ENCODE peak calls at places on chromosomes 11 and 22, in nine cellular contexts. O, U, M, H, L, Q, E, F and Y are unnamed samples.

GRCh38 chr11:129739339-129739738 is 76.3 kb upstream of the TMEM45B start:
- DNase-seq in O (no peak), U (no peak), M (no peak), H (no peak), L (no peak), Q (no peak), E (no peak), F (no peak), Y (no peak)

GRCh38 chr11:4576880-4577279 is 4.7 kb upstream of the OR52I2 start:
- DNase-seq in O (no peak), U (no peak), M (no peak), H (no peak), L (no peak), Q (no peak), E (no peak), F (no peak), Y (no peak)

GRCh38 chr11:47233989-47234668 is 14.5 kb downstream of the ACP2 start:
- DNase-seq in O (no peak), U (peak; percentile 21), M (no peak), H (no peak), L (no peak), Q (peak; percentile 68), E (peak; percentile 59), F (no peak), Y (no peak)

GRCh38 chr11:10908215-10908990 is 50.5 kb upstream of the ZBED5 start:
- DNase-seq in O (peak; percentile 84), U (no peak), M (peak; percentile 86), H (no peak), L (no peak), Q (peak; percentile 74), E (no peak), F (no peak), Y (no peak)

GRCh38 chr11:82899191-82899820 is 924 bp downstream of the PRCP start:
- DNase-seq in O (no peak), U (peak; percentile 47), M (no peak), H (no peak), L (no peak), Q (no peak), E (no peak), F (no peak), Y (no peak)

GRCh38 chr11:2302280-2302843 is 549 bp downstream of the TSPAN32 start:
- DNase-seq in O (no peak), U (peak; percentile 76), M (no peak), H (peak; percentile 28), L (peak; percentile 85), Q (no peak), E (no peak), F (no peak), Y (no peak)

GRCh38 chr11:64400096-64400495 is 41.1 kb downstream of the RPS6KA4 start:
- DNase-seq in O (no peak), U (peak; percentile 38), M (no peak), H (no peak), L (no peak), Q (no peak), E (no peak), F (no peak), Y (no peak)

GRCh38 chr11:66008468-66009101 is 3.2 kb upstream of the CST6 start:
- DNase-seq in O (no peak), U (no peak), M (no peak), H (no peak), L (no peak), Q (no peak), E (no peak), F (no peak), Y (no peak)

GRCh38 chr11:77183421-77183984 is 55.5 kb downstream of the MYO7A start:
- DNase-seq in O (no peak), U (no peak), M (no peak), H (no peak), L (no peak), Q (no peak), E (no peak), F (no peak), Y (no peak)

GRCh38 chr11:72741849-72742521 is 10.2 kb downstream of the ARAP1 start:
- DNase-seq in O (no peak), U (peak; percentile 62), M (no peak), H (no peak), L (peak; percentile 76), Q (no peak), E (no peak), F (no peak), Y (no peak)

GRCh38 chr11:69310351-69310750 is 16.4 kb downstream of the MYEOV start:
- DNase-seq in O (no peak), U (no peak), M (no peak), H (no peak), L (no peak), Q (no peak), E (no peak), F (no peak), Y (no peak)

GRCh38 chr11:76637491-76638266 is 32.9 kb downstream of the LRRC32 start:
- DNase-seq in O (no peak), U (peak; percentile 70), M (no peak), H (no peak), L (peak; percentile 95), Q (no peak), E (no peak), F (no peak), Y (no peak)

GRCh38 chr22:37623075-37624016 is 14.7 kb downstream of the GGA1 start:
- DNase-seq in O (no peak), U (peak; percentile 63), M (no peak), H (peak; percentile 66), L (peak; percentile 93), Q (peak; percentile 83), E (peak; percentile 86), F (peak; percentile 78), Y (no peak)

GRCh38 chr22:27218012-27218483 is 560.7 kb downstream of the MIAT start:
- DNase-seq in O (no peak), U (no peak), M (no peak), H (no peak), L (no peak), Q (no peak), E (no peak), F (no peak), Y (no peak)

GRCh38 chr11:27362032-27362431 is 983 bp downstream of the CCDC34 start:
- DNase-seq in O (no peak), U (no peak), M (no peak), H (no peak), L (no peak), Q (no peak), E (no peak), F (no peak), Y (no peak)
- H3K4me3 ChIP-seq in O (no peak overlapping the region), U (peak overlapping the region; percentile 79), M (no peak overlapping the region), H (no peak overlapping the region), L (peak overlapping the region; percentile 77), Q (peak overlapping the region; percentile 83), E (peak overlapping the region; percentile 62), F (peak overlapping the region; percentile 43), Y (peak overlapping the region; percentile 91)

GRCh38 chr22:43829448-43829821 is 17.3 kb upstream of the EFCAB6 start:
- DNase-seq in O (no peak), U (no peak), M (no peak), H (no peak), L (no peak), Q (no peak), E (no peak), F (no peak), Y (no peak)
- H3K4me3 ChIP-seq in O (no peak overlapping the region), U (no peak overlapping the region), M (no peak overlapping the region), H (no peak overlapping the region), L (no peak overlapping the region), Q (no peak overlapping the region), E (no peak overlapping the region), F (no peak overlapping the region), Y (no peak overlapping the region)

GRCh38 chr22:29801153-29801552 is 34.0 kb downstream of the UQCR10 start:
- DNase-seq in O (no peak), U (no peak), M (no peak), H (peak; percentile 44), L (no peak), Q (peak; percentile 36), E (peak; percentile 38), F (peak; percentile 56), Y (no peak)

GRCh38 chr22:29798318-29798717 is 31.1 kb downstream of the UQCR10 start:
- DNase-seq in O (no peak), U (peak; percentile 46), M (no peak), H (no peak), L (no peak), Q (no peak), E (no peak), F (no peak), Y (no peak)

GRCh38 chr22:29797351-29797750 is 30.2 kb downstream of the UQCR10 start:
- DNase-seq in O (no peak), U (peak; percentile 35), M (no peak), H (no peak), L (no peak), Q (no peak), E (no peak), F (no peak), Y (no peak)

GRCh38 chr22:29799217-29799680 is 32.1 kb downstream of the UQCR10 start:
- DNase-seq in O (peak; percentile 57), U (peak; percentile 94), M (peak; percentile 86), H (peak; percentile 95), L (peak; percentile 90), Q (no peak), E (no peak), F (no peak), Y (no peak)

DNA sequence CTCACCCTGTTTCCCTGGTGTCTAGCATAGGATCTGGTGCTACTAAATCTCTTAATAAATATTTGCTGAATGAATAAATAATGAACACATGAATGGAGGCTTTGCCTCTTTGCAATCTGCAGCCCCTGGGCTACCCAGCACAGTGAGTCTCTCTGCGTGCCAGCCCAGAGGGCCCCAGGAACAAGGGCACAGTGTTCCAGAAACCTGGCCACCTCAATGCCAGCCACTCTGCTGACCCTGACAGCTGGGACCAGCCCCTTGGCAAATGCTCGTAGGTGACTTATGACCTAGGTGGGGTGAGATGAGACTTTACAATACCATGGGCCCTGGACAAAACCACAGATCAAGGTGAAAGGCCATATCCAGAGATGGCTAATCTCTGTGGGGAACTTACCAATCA is 31.6 kb downstream of the UQCR10 start:
- DNase-seq in O (no peak), U (no peak), M (no peak), H (no peak), L (no peak), Q (no peak), E (no peak), F (no peak), Y (no peak)
- H3K4me3 ChIP-seq in O (no peak overlapping the region), U (no peak overlapping the region), M (no peak overlapping the region), H (no peak overlapping the region), L (no peak overlapping the region), Q (no peak overlapping the region), E (no peak overlapping the region), F (no peak overlapping the region), Y (no peak overlapping the region)

DNA sequence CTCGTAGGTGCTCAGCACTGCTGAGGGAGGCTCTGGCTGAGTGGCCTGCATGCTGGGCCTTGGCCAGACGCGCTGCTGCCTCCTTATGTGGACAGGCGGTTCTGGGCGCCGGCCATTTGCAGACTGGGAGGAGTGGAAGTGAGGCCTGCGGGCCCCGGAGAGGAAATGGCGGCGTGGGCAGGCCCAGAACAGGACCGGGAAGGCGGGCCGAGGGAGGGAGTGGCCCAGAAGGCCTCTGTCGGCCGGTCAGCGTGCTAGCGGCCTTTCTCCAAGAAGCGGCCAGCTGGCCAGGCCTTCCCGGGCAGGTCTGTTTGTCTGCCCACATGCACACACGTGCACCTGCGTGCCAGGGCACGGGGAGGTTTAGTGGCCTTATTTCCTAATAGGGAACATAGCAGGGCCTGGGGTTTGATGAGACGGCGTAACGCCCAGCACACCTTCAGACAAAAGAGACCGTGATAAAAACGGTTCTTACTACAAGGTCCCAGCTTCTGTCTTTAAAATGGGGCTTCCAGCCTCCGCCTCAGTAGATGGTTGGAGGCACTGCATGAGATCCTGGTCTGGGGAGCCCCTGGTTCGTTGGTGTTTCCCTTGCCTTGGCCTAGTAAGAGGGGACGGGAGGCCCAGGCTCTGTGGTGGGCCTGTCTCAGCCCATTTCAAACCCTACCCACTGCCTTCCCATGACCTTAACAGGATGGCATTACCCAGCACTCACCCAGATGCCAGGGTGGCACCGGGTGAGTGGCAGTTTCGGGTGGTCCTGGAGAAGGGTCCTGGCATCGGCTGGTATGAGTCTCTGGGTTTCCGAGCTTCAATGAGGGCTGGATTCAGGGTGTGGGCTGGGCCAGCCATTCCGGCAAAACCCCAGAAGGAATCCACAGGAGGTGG is 65.1 kb upstream of the PPARA start:
- DNase-seq in O (no peak), U (no peak), M (no peak), H (peak; percentile 78), L (peak; percentile 88), Q (no peak), E (no peak), F (no peak), Y (no peak)
- H3K4me3 ChIP-seq in O (no peak overlapping the region), U (no peak overlapping the region), M (no peak overlapping the region), H (peak overlapping the region; percentile 21), L (peak overlapping the region; percentile 12), Q (no peak overlapping the region), E (no peak overlapping the region), F (no peak overlapping the region), Y (peak overlapping the region; percentile 35)